ENCODE peak calls at places on chromosomes 13 and 19, in eight cellular contexts. J is CD8-positive, alpha-beta T cell; R is sciatic nerve; H is fibroblast of villous mesenchyme; M is anterior cingulate cortex; E is GM12864; O is cardiac fibroblast; B is CMK. K is an unnamed sample.

GRCh38 chr13:42747399-42747873 is 33.9 kb upstream of the FAM216B start:
- DNase-seq in H (peak), R (no peak), M (no peak), O (peak), J (no peak), E (no peak), B (no peak), K (no peak)

GRCh38 chr13:51955281-51955771 is 55.9 kb downstream of the ATP7B start:
- DNase-seq in B (no peak), M (no peak), E (no peak), O (no peak), R (no peak), H (no peak), J (no peak), K (no peak)

GRCh38 chr13:96075953-96076543 is 13.9 kb upstream of the HS6ST3 start:
- DNase-seq in E (no peak), M (no peak), H (peak), B (no peak), O (peak), R (no peak), J (no peak), K (peak)

GRCh38 chr19:42442833-42443232 is at the start of gene CXCL17:
- DNase-seq in R (no peak), O (no peak), B (no peak), J (no peak), E (no peak), H (no peak), M (no peak), K (no peak)

GRCh38 chr19:46579286-46579944 is 21.7 kb upstream of the CALM3 start:
- DNase-seq in M (peak), E (no peak), O (no peak), B (no peak), R (no peak), H (no peak), J (peak), K (peak)

GRCh38 chr13:50230365-50230978 is 215.2 kb downstream of the KCNRG start:
- DNase-seq in H (peak), J (no peak), B (no peak), M (no peak), O (peak), R (no peak), E (no peak), K (peak)

GRCh38 chr19:35389192-35389861 is 18.5 kb downstream of the GPR42 start:
- DNase-seq in O (no peak), M (no peak), R (no peak), J (no peak), B (no peak), E (no peak), H (no peak), K (no peak)

GRCh38 chr13:85900521-85900920 is 101.3 kb upstream of the SLITRK6 start:
- DNase-seq in J (no peak), M (no peak), H (no peak), R (no peak), E (no peak), B (no peak), O (no peak), K (no peak)

GRCh38 chr13:78608254-78608704 is 4.9 kb upstream of the POU4F1 start:
- DNase-seq in M (no peak), H (no peak), E (no peak), J (no peak), B (no peak), R (no peak), O (no peak), K (no peak)

GRCh38 chr19:55594996-55595530 is 4.3 kb downstream of the FIZ1 start:
- DNase-seq in R (no peak), O (no peak), E (no peak), M (no peak), H (no peak), J (no peak), B (no peak), K (no peak)

GRCh38 chr13:47117268-47117667 is 220.4 kb upstream of the HTR2A start:
- DNase-seq in B (no peak), E (no peak), J (no peak), O (peak), H (peak), R (no peak), M (peak), K (no peak)

GRCh38 chr13:113048766-113049165 is 56.8 kb upstream of the F7 start:
- DNase-seq in O (no peak), H (no peak), R (no peak), E (no peak), M (no peak), B (no peak), J (no peak), K (no peak)

GRCh38 chr13:21638319-21639282 is 32.3 kb upstream of the FGF9 start:
- DNase-seq in O (peak), H (peak), B (no peak), M (no peak), J (peak), E (no peak), R (no peak), K (peak)

GRCh38 chr19:40192758-40193586 is 1.7 kb downstream of the MAP3K10 start:
- DNase-seq in H (no peak), R (no peak), J (no peak), E (no peak), B (no peak), O (no peak), M (no peak), K (peak)

GRCh38 chr13:112144616-112145220 is 77.8 kb downstream of the SOX1 start:
- DNase-seq in R (no peak), E (no peak), H (no peak), M (no peak), J (no peak), O (no peak), B (no peak), K (no peak)

K was measured in A673.